ENCODE peak calls at places on chromosomes 1 and 21, in nine cellular contexts. W is uterus, Z is adipocyte, X is cardiac fibroblast, A is neuronal stem cell, M is T-helper 9 cell, G is NCI-H2171 treated with DMSO at 0.1 percent for 48 hours, N is T-cell, I is Kasumi-1. Q is an unnamed sample.

GRCh38 chr1:181141431-181141910 is 53.0 kb downstream of the IER5 start:
- DNase-seq in I (no peak), W (peak), N (no peak), Z (peak), X (peak), M (no peak), A (no peak), G (no peak), Q (peak)

GRCh38 chr1:228842094-228842775 is 107.0 kb downstream of the RHOU start:
- DNase-seq in X (peak), M (no peak), G (no peak), Z (peak), I (no peak), W (no peak), N (no peak), A (no peak), Q (peak)

GRCh38 chr1:165828581-165829329 is 1.3 kb downstream of the UCK2 start:
- DNase-seq in A (peak), M (no peak), G (peak), Z (peak), X (peak), W (peak), I (peak), N (no peak), Q (peak)

GRCh38 chr1:211748810-211749209 is 73.4 kb upstream of the NEK2 start:
- DNase-seq in M (no peak), I (no peak), G (no peak), X (no peak), A (no peak), Z (no peak), N (no peak), W (no peak), Q (no peak)

GRCh38 chr1:13587256-13588030 is 3.8 kb downstream of the PDPN start:
- DNase-seq in G (no peak), I (no peak), A (no peak), M (no peak), Z (no peak), N (no peak), W (no peak), X (peak), Q (peak)

GRCh38 chr1:88973520-88974137 is 18.8 kb downstream of the KYAT3 start:
- DNase-seq in M (no peak), N (no peak), I (peak), Z (peak), A (no peak), W (no peak), X (peak), G (peak), Q (peak)

GRCh38 chr1:22104865-22105437 is 37.9 kb downstream of the WNT4 start:
- DNase-seq in N (no peak), X (no peak), M (peak), I (no peak), G (no peak), W (no peak), Z (no peak), A (no peak), Q (no peak)

GRCh38 chr1:31095298-31095981 is 29.9 kb upstream of the PUM1 start:
- DNase-seq in W (no peak), Z (peak), A (no peak), X (peak), N (no peak), M (no peak), G (no peak), I (no peak), Q (peak)

GRCh38 chr1:234617135-234617985 is 7.4 kb upstream of the IRF2BP2 start:
- DNase-seq in W (no peak), N (no peak), M (no peak), X (peak), Z (peak), I (no peak), G (no peak), A (no peak), Q (peak)

GRCh38 chr1:1068374-1069060 is 5.6 kb downstream of the RNF223 start:
- DNase-seq in M (peak), G (peak), A (no peak), Z (no peak), X (no peak), W (no peak), N (peak), I (no peak), Q (peak)

GRCh38 chr21:42117229-42118048 is 46.3 kb downstream of the UMODL1 start:
- DNase-seq in N (peak), G (peak), Z (peak), I (peak), W (peak), M (peak), X (peak), A (peak), Q (peak)

GRCh38 chr1:196143602-196144342 is 464.5 kb downstream of the KCNT2 start:
- DNase-seq in X (no peak), A (no peak), W (no peak), M (no peak), Z (no peak), N (no peak), G (no peak), I (no peak), Q (no peak)

GRCh38 chr1:113021430-113022085 is 51.4 kb upstream of the LRIG2 start:
- DNase-seq in G (no peak), N (no peak), M (no peak), I (no peak), Z (peak), W (no peak), A (no peak), X (peak), Q (peak)

Q was measured in mammary epithelial cell.